ENCODE peak calls at places on chromosomes 5 and 9, in four cellular contexts. One of them, this sample, is unnamed.

GRCh38 chr9:110926828-110927227 is 111.4 kb downstream of the LPAR1 start:
- DNase-seq in AML-193: no peak
- DNase-seq in A549: no peak
- DNase-seq in left cardiac atrium: no peak
- DNase-seq in this sample: no peak

GRCh38 chr9:2178034-2178734 is 163.0 kb downstream of the SMARCA2 start:
- DNase-seq in AML-193: no peak
- DNase-seq in A549: no peak
- DNase-seq in left cardiac atrium: no peak
- DNase-seq in this sample: no peak

GRCh38 chr5:43634621-43635020 is 31.6 kb downstream of the NNT start:
- DNase-seq in AML-193: peak; percentile 14
- DNase-seq in A549: no peak
- DNase-seq in left cardiac atrium: no peak
- DNase-seq in this sample: no peak

GRCh38 chr5:150166193-150167162 is at the start of gene CDX1:
- DNase-seq in AML-193: no peak
- DNase-seq in A549: no peak
- DNase-seq in left cardiac atrium: no peak
- DNase-seq in this sample: no peak

GRCh38 chr9:93114169-93114983 is 18.4 kb downstream of the CARD19 start:
- DNase-seq in AML-193: no peak
- DNase-seq in A549: no peak
- DNase-seq in left cardiac atrium: peak; percentile 20
- DNase-seq in this sample: no peak

GRCh38 chr9:128026255-128027165 is 40.6 kb downstream of the NAIF1 start:
- DNase-seq in AML-193: no peak
- DNase-seq in A549: no peak
- DNase-seq in left cardiac atrium: no peak
- DNase-seq in this sample: no peak

GRCh38 chr5:53456366-53456765 is 24.1 kb upstream of the FST start:
- DNase-seq in AML-193: no peak
- DNase-seq in A549: no peak
- DNase-seq in left cardiac atrium: no peak
- DNase-seq in this sample: no peak

GRCh38 chr5:58460727-58461286 is 921 bp upstream of the PLK2 start:
- DNase-seq in AML-193: peak; percentile 73
- DNase-seq in A549: peak; percentile 72
- DNase-seq in left cardiac atrium: peak; percentile 93
- DNase-seq in this sample: peak; percentile 93

GRCh38 chr9:2601785-2602378 is 19.7 kb upstream of the VLDLR start:
- DNase-seq in AML-193: no peak
- DNase-seq in A549: no peak
- DNase-seq in left cardiac atrium: no peak
- DNase-seq in this sample: no peak

GRCh38 chr9:10268500-10269485 is 344.0 kb downstream of the PTPRD start:
- DNase-seq in AML-193: peak; percentile 2
- DNase-seq in A549: no peak
- DNase-seq in left cardiac atrium: no peak
- DNase-seq in this sample: peak; percentile 60

GRCh38 chr9:28999806-29000205 is 1426.5 kb upstream of the C9orf72 start:
- DNase-seq in AML-193: no peak
- DNase-seq in A549: peak; percentile 1
- DNase-seq in left cardiac atrium: no peak
- DNase-seq in this sample: no peak

GRCh38 chr9:107020040-107020530 is 157.1 kb downstream of the ZNF462 start:
- DNase-seq in AML-193: no peak
- DNase-seq in A549: no peak
- DNase-seq in left cardiac atrium: no peak
- DNase-seq in this sample: peak; percentile 28

GRCh38 chr5:176739461-176740051 is 70.8 kb upstream of the UNC5A start:
- DNase-seq in AML-193: no peak
- DNase-seq in A549: no peak
- DNase-seq in left cardiac atrium: no peak
- DNase-seq in this sample: no peak

GRCh38 chr5:56815657-56816545 is 552 bp downstream of the MAP3K1 start:
- DNase-seq in AML-193: no peak
- DNase-seq in A549: peak; percentile 55
- DNase-seq in left cardiac atrium: peak; percentile 45
- DNase-seq in this sample: peak; percentile 65

GRCh38 chr5:1246711-1247431 is 21.7 kb downstream of the SLC6A18 start:
- DNase-seq in AML-193: no peak
- DNase-seq in A549: peak; percentile 26
- DNase-seq in left cardiac atrium: peak; percentile 52
- DNase-seq in this sample: no peak

This sample was measured in Ammon's horn.